ENCODE peak calls at places on chromosome 17, in five cellular contexts. X is A549, O is fibroblast of lung, I is left ventricle myocardium inferior, S is cardiac fibroblast. J is an unnamed sample.

GRCh38 chr17:69123626-69124025 is 18.1 kb downstream of the ABCA6 start:
- DNase-seq in X (no peak), S (no peak), I (no peak), O (no peak), J (no peak)

GRCh38 chr17:69477900-69478266 is 63.4 kb downstream of the MAP2K6 start:
- DNase-seq in S (no peak), O (no peak), X (no peak), I (no peak), J (no peak)

GRCh38 chr17:45291170-45291805 is 25.5 kb downstream of the MAP3K14 start:
- DNase-seq in I (peak), S (no peak), O (no peak), X (no peak), J (no peak)

GRCh38 chr17:13792314-13792713 is 190.6 kb upstream of the HS3ST3A1 start:
- DNase-seq in S (peak), X (no peak), I (no peak), O (peak), J (no peak)

GRCh38 chr17:72125742-72126141 is 4.9 kb downstream of the SOX9 start:
- DNase-seq in O (peak), S (peak), I (no peak), X (no peak), J (no peak)

GRCh38 chr17:17732892-17733670 is 51.8 kb downstream of the RAI1 start:
- DNase-seq in X (peak), S (peak), I (no peak), O (peak), J (no peak)

GRCh38 chr17:61837175-61838051 is 25.9 kb downstream of the BRIP1 start:
- DNase-seq in X (peak), O (peak), I (peak), S (peak), J (peak)

GRCh38 chr17:57926723-57927047 is 28.5 kb downstream of the CUEDC1 start:
- DNase-seq in S (no peak), I (no peak), O (no peak), X (no peak), J (no peak)

GRCh38 chr17:73753751-73754496 is 109.7 kb upstream of the SDK2 start:
- DNase-seq in S (no peak), I (no peak), O (no peak), X (no peak), J (no peak)

DNA sequence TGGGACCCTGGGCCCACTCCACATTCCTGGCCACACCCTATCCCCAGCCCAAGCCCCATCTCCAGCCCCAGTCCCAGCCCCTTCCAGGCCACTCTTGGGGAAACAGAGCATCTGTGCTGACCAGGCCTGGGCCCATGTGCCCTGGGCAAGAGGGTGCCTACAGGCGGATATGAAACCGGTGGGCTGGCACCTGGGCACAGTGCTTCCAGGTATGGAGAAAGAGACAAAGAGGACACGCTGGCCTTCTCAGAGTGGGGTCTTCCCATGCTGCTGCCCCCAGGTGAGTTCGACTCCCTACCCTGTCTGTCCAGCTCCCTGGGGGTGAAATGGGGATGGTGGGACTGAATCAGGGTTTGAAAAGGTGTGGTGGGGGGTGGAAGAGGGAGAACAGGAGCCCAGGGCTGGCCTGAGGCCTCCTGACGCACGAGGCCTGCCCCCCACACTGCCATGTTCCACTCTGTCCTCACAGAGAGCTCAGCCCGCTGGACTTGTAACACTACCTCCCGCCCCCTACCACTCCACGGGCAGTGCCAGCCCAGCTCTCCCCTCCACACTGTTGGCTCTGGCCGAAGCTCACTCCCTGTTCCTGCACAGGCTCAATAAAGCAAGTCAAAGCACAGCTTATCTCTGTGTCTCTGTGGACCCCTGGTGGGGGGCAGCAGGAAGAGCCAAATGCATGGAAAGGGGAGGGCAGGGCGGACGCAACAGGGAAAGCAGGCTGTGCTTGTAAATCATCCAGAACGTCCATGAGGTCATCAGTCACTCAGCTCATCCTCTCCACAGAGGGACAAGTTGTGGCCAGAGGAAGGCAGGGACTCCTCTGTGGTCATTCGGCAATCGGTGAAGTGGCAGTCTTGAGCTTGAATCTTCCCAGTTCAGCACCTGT is 71.1 kb upstream of the TMEM97 start:
- DNase-seq in X (no peak), I (no peak), O (no peak), S (no peak), J (no peak)
- TF ChIP-seq CTCF in X (no peak), I (no peak), O (no peak), S (no peak), J (no peak)

DNA sequence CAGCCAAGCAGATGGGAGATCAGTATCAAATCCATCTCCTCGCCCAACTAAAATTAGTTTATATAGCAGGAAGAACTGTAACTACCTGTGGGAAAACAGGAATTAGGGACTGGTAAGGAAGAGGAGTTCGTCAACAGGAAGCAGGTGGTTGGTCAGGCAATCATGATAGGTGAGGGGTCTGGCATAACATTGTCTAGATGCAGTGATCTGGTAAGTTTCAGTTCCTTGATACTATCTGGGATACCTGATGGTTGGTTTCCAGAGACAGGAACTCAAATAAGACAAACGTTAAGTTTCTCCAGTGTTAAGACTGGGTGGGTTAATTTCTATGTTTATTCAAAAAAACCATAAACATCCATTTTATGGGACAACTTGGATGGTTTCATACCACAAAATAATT is 53.8 kb downstream of the CEP112 start:
- DNase-seq in O (no peak), X (no peak), S (no peak), I (no peak), J (no peak)
- H3K4me3 ChIP-seq in O (no peak), X (no peak), S (no peak), I (no peak), J (no peak)

GRCh38 chr17:42798011-42798382 is 507 bp downstream of the COA3 start:
- DNase-seq in X (no peak), O (no peak), S (peak), I (no peak), J (no peak)

GRCh38 chr17:42797067-42798007 is 1.2 kb downstream of the COA3 start:
- DNase-seq in X (no peak), S (peak), O (no peak), I (no peak), J (no peak)

GRCh38 chr17:42795465-42795864 is 3.0 kb downstream of the COA3 start:
- DNase-seq in S (no peak), I (no peak), O (no peak), X (no peak), J (no peak)

GRCh38 chr17:42796066-42796758 is 2.3 kb downstream of the COA3 start:
- DNase-seq in O (no peak), S (no peak), I (no peak), X (no peak), J (no peak)

GRCh38 chr17:42798383-42799380 is at the start of the genes CNTD1 and COA3:
- DNase-seq in S (peak), I (peak), X (peak), O (peak), J (peak)
- TF ChIP-seq CTCF in S (no peak), I (peak), X (no peak), O (no peak), J (no peak)

GRCh38 chr17:47882695-47883588 is 13.1 kb upstream of the SP2 start:
- DNase-seq in X (no peak), I (no peak), S (no peak), O (no peak), J (no peak)
- H3K4me3 ChIP-seq in X (no peak), I (peak), S (no peak), O (no peak), J (no peak)

J was measured in GM12864.